ENCODE peak calls at places on chromosomes 13 and 19, in five cellular contexts. One of them, this sample, is unnamed.

GRCh38 chr13:50124536-50125305 is 109.5 kb downstream of the KCNRG start:
- DNase-seq in heart left ventricle: peak
- DNase-seq in HCT116: no peak
- DNase-seq in right lobe of liver: peak
- DNase-seq in IMR-90: peak
- DNase-seq in this sample: peak

GRCh38 chr13:27487776-27488175 is 37.4 kb upstream of the MTIF3 start:
- DNase-seq in IMR-90: no peak
- DNase-seq in right lobe of liver: no peak
- DNase-seq in HCT116: no peak
- DNase-seq in heart left ventricle: no peak
- DNase-seq in this sample: no peak

GRCh38 chr13:93771782-93772181 is 545.2 kb downstream of the GPC6 start:
- DNase-seq in heart left ventricle: no peak
- DNase-seq in HCT116: no peak
- DNase-seq in IMR-90: peak
- DNase-seq in right lobe of liver: no peak
- DNase-seq in this sample: no peak

GRCh38 chr13:48853381-48854102 is 122.2 kb upstream of the FNDC3A start:
- DNase-seq in IMR-90: peak
- DNase-seq in right lobe of liver: no peak
- DNase-seq in HCT116: no peak
- DNase-seq in heart left ventricle: peak
- DNase-seq in this sample: no peak

GRCh38 chr13:34340534-34340933 is 522.6 kb downstream of the RFC3 start:
- DNase-seq in HCT116: no peak
- DNase-seq in heart left ventricle: no peak
- DNase-seq in IMR-90: no peak
- DNase-seq in right lobe of liver: no peak
- DNase-seq in this sample: no peak

GRCh38 chr19:6091771-6092291 is 18.5 kb downstream of the RFX2 start:
- DNase-seq in right lobe of liver: no peak
- DNase-seq in HCT116: no peak
- DNase-seq in heart left ventricle: no peak
- DNase-seq in IMR-90: peak
- DNase-seq in this sample: no peak

GRCh38 chr19:18995804-18996241 is 37.5 kb downstream of the SUGP2 start:
- DNase-seq in IMR-90: peak
- DNase-seq in heart left ventricle: peak
- DNase-seq in HCT116: peak
- DNase-seq in right lobe of liver: no peak
- DNase-seq in this sample: no peak

GRCh38 chr19:5002143-5002542 is 33.2 kb downstream of the KDM4B start:
- DNase-seq in HCT116: peak
- DNase-seq in heart left ventricle: no peak
- DNase-seq in right lobe of liver: peak
- DNase-seq in IMR-90: peak
- DNase-seq in this sample: no peak

GRCh38 chr13:111050539-111050879 is 64.6 kb upstream of the ARHGEF7 start:
- DNase-seq in right lobe of liver: no peak
- DNase-seq in IMR-90: no peak
- DNase-seq in heart left ventricle: no peak
- DNase-seq in HCT116: no peak
- DNase-seq in this sample: no peak

GRCh38 chr13:38202730-38203129 is 146.9 kb upstream of the UFM1 start:
- DNase-seq in heart left ventricle: no peak
- DNase-seq in IMR-90: peak
- DNase-seq in HCT116: no peak
- DNase-seq in right lobe of liver: no peak
- DNase-seq in this sample: no peak

GRCh38 chr13:33224191-33224590 is 61.4 kb downstream of the STARD13 start:
- DNase-seq in IMR-90: no peak
- DNase-seq in HCT116: no peak
- DNase-seq in heart left ventricle: no peak
- DNase-seq in right lobe of liver: no peak
- DNase-seq in this sample: no peak

GRCh38 chr19:41457241-41457640 is 14.3 kb downstream of the ERICH4 start:
- DNase-seq in right lobe of liver: no peak
- DNase-seq in IMR-90: no peak
- DNase-seq in heart left ventricle: no peak
- DNase-seq in HCT116: no peak
- DNase-seq in this sample: no peak

GRCh38 chr19:3983936-3984583 is 1.2 kb downstream of the EEF2 start:
- DNase-seq in HCT116: no peak
- DNase-seq in IMR-90: peak
- DNase-seq in heart left ventricle: peak
- DNase-seq in right lobe of liver: peak
- DNase-seq in this sample: no peak

GRCh38 chr13:93289842-93290241 is 63.2 kb downstream of the GPC6 start:
- DNase-seq in right lobe of liver: no peak
- DNase-seq in IMR-90: no peak
- DNase-seq in HCT116: no peak
- DNase-seq in heart left ventricle: no peak
- DNase-seq in this sample: no peak

GRCh38 chr19:33804021-33804799 is 7.5 kb downstream of the KCTD15 start:
- DNase-seq in heart left ventricle: peak
- DNase-seq in IMR-90: peak
- DNase-seq in right lobe of liver: peak
- DNase-seq in HCT116: no peak
- DNase-seq in this sample: no peak

GRCh38 chr19:48094843-48095203 is 15.8 kb downstream of the PLA2G4C start:
- DNase-seq in heart left ventricle: no peak
- DNase-seq in HCT116: no peak
- DNase-seq in IMR-90: no peak
- DNase-seq in right lobe of liver: no peak
- DNase-seq in this sample: no peak

GRCh38 chr19:48090281-48090802 is 20.3 kb downstream of the PLA2G4C start:
- DNase-seq in IMR-90: no peak
- DNase-seq in HCT116: no peak
- DNase-seq in right lobe of liver: no peak
- DNase-seq in heart left ventricle: no peak
- DNase-seq in this sample: no peak

GRCh38 chr19:48095637-48096175 is 14.9 kb downstream of the PLA2G4C start:
- DNase-seq in right lobe of liver: no peak
- DNase-seq in heart left ventricle: no peak
- DNase-seq in IMR-90: peak
- DNase-seq in HCT116: no peak
- DNase-seq in this sample: no peak

GRCh38 chr19:48094129-48094842 is 16.3 kb downstream of the PLA2G4C start:
- DNase-seq in IMR-90: no peak
- DNase-seq in HCT116: no peak
- DNase-seq in right lobe of liver: no peak
- DNase-seq in heart left ventricle: no peak
- DNase-seq in this sample: no peak
- H3K27ac ChIP-seq in IMR-90: no peak
- H3K27ac ChIP-seq in HCT116: no peak
- H3K27ac ChIP-seq in right lobe of liver: no peak
- H3K27ac ChIP-seq in heart left ventricle: no peak
- H3K27ac ChIP-seq in this sample: no peak

GRCh38 chr19:14497347-14497921 is 1.5 kb upstream of the GIPC1 start:
- DNase-seq in HCT116: no peak
- DNase-seq in IMR-90: no peak
- DNase-seq in heart left ventricle: no peak
- DNase-seq in right lobe of liver: peak
- DNase-seq in this sample: peak

GRCh38 chr19:14494910-14495677 is 833 bp downstream of the GIPC1 start:
- DNase-seq in HCT116: no peak
- DNase-seq in IMR-90: no peak
- DNase-seq in heart left ventricle: no peak
- DNase-seq in right lobe of liver: no peak
- DNase-seq in this sample: no peak

GRCh38 chr19:14496849-14497346 is 971 bp upstream of the GIPC1 start:
- DNase-seq in IMR-90: no peak
- DNase-seq in right lobe of liver: no peak
- DNase-seq in HCT116: no peak
- DNase-seq in heart left ventricle: no peak
- DNase-seq in this sample: peak

GRCh38 chr19:14495678-14496028 is 274 bp downstream of the GIPC1 start:
- DNase-seq in heart left ventricle: no peak
- DNase-seq in right lobe of liver: no peak
- DNase-seq in HCT116: no peak
- DNase-seq in IMR-90: no peak
- DNase-seq in this sample: no peak

DNA sequence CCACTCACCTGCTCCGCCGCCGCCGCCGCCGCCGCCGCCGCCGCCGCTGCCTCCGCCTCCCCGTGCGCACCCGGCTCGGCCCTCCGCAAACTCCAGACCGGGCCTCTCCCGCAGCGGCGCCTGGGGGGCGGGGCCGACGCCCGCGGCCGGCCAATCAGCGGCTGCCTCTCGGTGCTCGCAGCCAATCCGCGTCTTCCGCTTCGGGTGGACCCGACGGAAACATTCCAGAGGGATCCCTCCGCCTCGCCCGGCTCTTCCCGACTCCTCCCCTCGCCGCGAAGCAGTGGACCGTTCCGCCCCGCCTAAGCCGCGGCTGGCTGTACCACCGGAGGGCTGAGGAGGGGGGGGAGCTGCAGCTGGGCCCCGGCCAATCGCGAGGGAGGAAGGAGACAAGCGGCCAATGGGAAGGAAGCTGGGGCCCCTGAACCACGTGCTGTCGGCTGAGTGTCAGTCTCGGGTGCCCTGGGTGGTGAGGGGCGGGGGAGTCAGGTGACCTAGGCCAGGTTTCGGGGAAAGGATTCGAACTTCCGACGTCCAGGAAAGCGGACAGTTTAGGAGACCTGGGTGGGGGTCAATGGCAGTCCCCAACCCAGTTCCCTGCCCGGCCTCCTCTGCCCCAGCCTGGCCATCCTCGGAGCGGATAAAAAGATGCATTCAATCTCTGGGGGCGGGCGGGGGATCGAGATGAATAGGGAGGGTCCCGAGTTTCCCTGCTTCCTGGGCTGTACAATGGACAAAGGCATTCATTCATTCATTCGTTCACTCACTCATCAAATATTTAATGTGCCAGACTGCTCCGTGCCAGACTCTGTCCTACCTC is at the start of gene GIPC1:
- DNase-seq in right lobe of liver: peak
- DNase-seq in HCT116: peak
- DNase-seq in IMR-90: peak
- DNase-seq in heart left ventricle: peak
- DNase-seq in this sample: peak
- TF ChIP-seq POLR2A in right lobe of liver: peak
- TF ChIP-seq POLR2A in HCT116: no peak
- TF ChIP-seq POLR2A in IMR-90: peak
- TF ChIP-seq POLR2A in heart left ventricle: no peak
- TF ChIP-seq POLR2A in this sample: no peak

GRCh38 chr19:35120898-35121297 is 5.3 kb downstream of the FXYD3 start:
- DNase-seq in right lobe of liver: no peak
- DNase-seq in HCT116: no peak
- DNase-seq in heart left ventricle: no peak
- DNase-seq in IMR-90: no peak
- DNase-seq in this sample: no peak

GRCh38 chr19:35118268-35119026 is 2.8 kb downstream of the FXYD3 start:
- DNase-seq in heart left ventricle: no peak
- DNase-seq in IMR-90: no peak
- DNase-seq in right lobe of liver: no peak
- DNase-seq in HCT116: no peak
- DNase-seq in this sample: peak

GRCh38 chr19:35119091-35119490 is 3.5 kb downstream of the FXYD3 start:
- DNase-seq in heart left ventricle: no peak
- DNase-seq in IMR-90: no peak
- DNase-seq in right lobe of liver: no peak
- DNase-seq in HCT116: no peak
- DNase-seq in this sample: peak

GRCh38 chr19:35120492-35120891 is 4.9 kb downstream of the FXYD3 start:
- DNase-seq in right lobe of liver: no peak
- DNase-seq in HCT116: no peak
- DNase-seq in heart left ventricle: no peak
- DNase-seq in IMR-90: peak
- DNase-seq in this sample: no peak

DNA sequence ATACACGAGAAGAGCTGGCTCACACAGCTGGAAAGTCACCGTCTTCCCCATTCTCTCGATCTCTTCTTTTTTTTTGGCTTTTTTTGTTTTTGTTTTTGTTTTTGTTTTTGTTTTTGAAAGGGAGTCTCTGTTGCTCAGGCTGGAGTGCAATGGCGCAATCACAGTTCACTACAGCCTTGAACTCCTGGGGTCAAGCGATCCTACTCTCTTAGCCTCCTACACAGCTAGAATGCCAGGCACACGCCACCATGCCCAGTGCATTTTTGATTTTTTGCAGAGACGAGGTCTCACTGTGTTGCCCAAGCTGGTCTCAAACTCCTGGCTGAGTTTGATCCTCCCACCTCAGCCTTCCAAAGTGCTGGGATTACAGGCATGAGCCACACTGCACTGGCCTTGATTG is 4.0 kb downstream of the FXYD3 start:
- DNase-seq in HCT116: no peak
- DNase-seq in right lobe of liver: no peak
- DNase-seq in IMR-90: no peak
- DNase-seq in heart left ventricle: no peak
- DNase-seq in this sample: no peak
- H3K27ac ChIP-seq in HCT116: no peak
- H3K27ac ChIP-seq in right lobe of liver: no peak
- H3K27ac ChIP-seq in IMR-90: no peak
- H3K27ac ChIP-seq in heart left ventricle: no peak
- H3K27ac ChIP-seq in this sample: peak

DNA sequence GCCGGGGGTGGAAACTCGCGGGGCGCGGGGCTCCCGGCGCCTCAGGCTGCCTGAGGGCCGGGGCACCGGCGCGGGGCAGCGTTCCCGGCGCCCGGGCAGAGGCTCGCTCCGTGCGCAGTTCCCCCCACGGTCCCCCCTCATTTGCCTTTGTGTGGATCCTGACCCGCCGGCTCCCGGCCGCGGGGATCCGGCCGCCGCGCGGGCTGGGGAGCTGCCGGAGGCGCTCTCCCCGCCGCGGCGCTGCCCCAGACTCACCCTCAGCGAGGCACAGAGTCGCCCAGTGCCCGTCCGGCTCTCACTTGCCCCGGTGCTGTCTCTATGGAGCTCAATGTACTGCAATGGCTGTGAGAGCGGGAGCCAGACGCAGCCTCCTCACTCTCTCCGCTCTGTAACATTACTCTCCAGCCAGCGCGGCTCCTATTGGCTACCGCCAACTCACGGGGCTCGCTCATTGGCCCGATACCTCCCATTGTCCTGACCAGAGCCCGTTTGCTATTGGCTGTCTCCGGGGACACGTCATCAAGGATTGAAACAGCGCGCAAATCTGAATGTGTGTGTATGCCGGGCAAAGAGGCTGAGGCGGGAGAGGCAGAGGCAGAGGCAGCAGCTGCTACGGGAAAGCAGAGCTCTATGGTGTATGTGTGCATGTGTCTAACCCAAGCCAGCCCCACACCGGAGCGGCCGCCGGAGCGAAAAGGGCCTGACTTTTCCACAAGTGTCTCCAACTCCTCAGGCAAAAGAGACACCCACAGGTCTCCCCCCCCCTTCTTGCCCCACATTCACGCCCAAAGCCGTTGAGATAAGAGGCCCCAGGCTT is at the start of gene HMGB1:
- DNase-seq in IMR-90: peak
- DNase-seq in HCT116: peak
- DNase-seq in heart left ventricle: peak
- DNase-seq in right lobe of liver: peak
- DNase-seq in this sample: peak
- TF ChIP-seq POLR2A in IMR-90: peak
- TF ChIP-seq POLR2A in HCT116: peak
- TF ChIP-seq POLR2A in heart left ventricle: peak
- TF ChIP-seq POLR2A in right lobe of liver: peak
- TF ChIP-seq POLR2A in this sample: peak